ENCODE peak calls at places on chromosomes 3 and 15, in five cellular contexts. One of them, this sample, is unnamed.
A peak's percentile ranks its signal among the peaks of the same experiment; 100 is the strongest.

GRCh38 chr3:134189848-134190247 is 60.8 kb downstream of the RYK start:
- DNase-seq in sigmoid colon: no peak
- DNase-seq in HFFc6: no peak
- DNase-seq in type B pancreatic cell: no peak
- DNase-seq in adrenal gland: no peak
- DNase-seq in this sample: no peak

GRCh38 chr3:156762631-156763185 is 63.4 kb upstream of the LEKR1 start:
- DNase-seq in HFFc6: peak; percentile 22
- DNase-seq in sigmoid colon: peak; percentile 58
- DNase-seq in adrenal gland: no peak
- DNase-seq in type B pancreatic cell: no peak
- DNase-seq in this sample: no peak

GRCh38 chr15:40436892-40437753 is 3.6 kb upstream of the BAHD1 start:
- DNase-seq in adrenal gland: no peak
- DNase-seq in sigmoid colon: no peak
- DNase-seq in type B pancreatic cell: no peak
- DNase-seq in HFFc6: no peak
- DNase-seq in this sample: no peak

GRCh38 chr3:138950006-138950644 is 3.1 kb downstream of the FOXL2NB start:
- DNase-seq in HFFc6: no peak
- DNase-seq in adrenal gland: peak; percentile 26
- DNase-seq in sigmoid colon: no peak
- DNase-seq in type B pancreatic cell: no peak
- DNase-seq in this sample: no peak

GRCh38 chr3:147756478-147756877 is 347.3 kb downstream of the ZIC1 start:
- DNase-seq in adrenal gland: no peak
- DNase-seq in HFFc6: no peak
- DNase-seq in sigmoid colon: no peak
- DNase-seq in type B pancreatic cell: no peak
- DNase-seq in this sample: no peak

GRCh38 chr15:56871180-56871579 is 47.3 kb upstream of the TCF12 start:
- DNase-seq in HFFc6: peak; percentile 70
- DNase-seq in type B pancreatic cell: no peak
- DNase-seq in adrenal gland: no peak
- DNase-seq in sigmoid colon: no peak
- DNase-seq in this sample: no peak

GRCh38 chr3:170055209-170055608 is 17.4 kb downstream of the GPR160 start:
- DNase-seq in HFFc6: peak; percentile 27
- DNase-seq in type B pancreatic cell: no peak
- DNase-seq in adrenal gland: no peak
- DNase-seq in sigmoid colon: no peak
- DNase-seq in this sample: no peak

GRCh38 chr3:134029256-134029733 is 430 bp downstream of the SLCO2A1 start:
- DNase-seq in HFFc6: no peak
- DNase-seq in sigmoid colon: no peak
- DNase-seq in type B pancreatic cell: no peak
- DNase-seq in adrenal gland: no peak
- DNase-seq in this sample: no peak

GRCh38 chr15:80780416-80781221 is 1.4 kb downstream of the CEMIP start:
- DNase-seq in sigmoid colon: no peak
- DNase-seq in type B pancreatic cell: peak; percentile 85
- DNase-seq in HFFc6: no peak
- DNase-seq in adrenal gland: peak; percentile 34
- DNase-seq in this sample: no peak

GRCh38 chr3:186108106-186108940 is 566 bp downstream of the ETV5 start:
- DNase-seq in adrenal gland: peak; percentile 59
- DNase-seq in HFFc6: peak; percentile 69
- DNase-seq in sigmoid colon: peak; percentile 72
- DNase-seq in type B pancreatic cell: peak; percentile 78
- DNase-seq in this sample: peak; percentile 37

GRCh38 chr3:194322701-194323174 is 28.4 kb downstream of the CPN2 start:
- DNase-seq in adrenal gland: no peak
- DNase-seq in type B pancreatic cell: no peak
- DNase-seq in HFFc6: peak; percentile 46
- DNase-seq in sigmoid colon: no peak
- DNase-seq in this sample: no peak

GRCh38 chr15:75517233-75517632 is 61.9 kb downstream of the PTPN9 start:
- DNase-seq in HFFc6: no peak
- DNase-seq in type B pancreatic cell: no peak
- DNase-seq in sigmoid colon: no peak
- DNase-seq in adrenal gland: no peak
- DNase-seq in this sample: no peak

DNA sequence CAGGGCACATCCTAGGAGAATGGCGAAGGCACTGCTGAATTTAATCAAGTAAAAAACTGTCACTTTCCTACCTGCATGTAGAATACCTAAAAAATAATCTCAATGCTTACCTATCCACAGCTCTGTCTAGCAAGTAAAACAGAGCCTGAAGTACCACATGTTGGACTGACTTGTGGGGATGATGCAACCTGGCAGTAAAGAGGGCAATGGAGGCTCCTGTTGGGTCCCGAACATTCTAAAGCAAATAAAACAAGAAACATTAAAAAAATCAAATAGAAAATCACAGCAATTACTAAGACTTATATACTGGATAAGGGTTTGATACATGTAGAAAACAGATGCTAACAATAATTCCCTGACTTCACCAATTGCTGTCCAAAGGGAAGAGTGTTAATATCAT is 56.1 kb downstream of the PTPN9 start:
- DNase-seq in HFFc6: no peak
- DNase-seq in sigmoid colon: no peak
- DNase-seq in type B pancreatic cell: no peak
- DNase-seq in adrenal gland: no peak
- DNase-seq in this sample: no peak
- TF ChIP-seq CTCF in HFFc6: no peak
- TF ChIP-seq CTCF in sigmoid colon: no peak
- TF ChIP-seq CTCF in type B pancreatic cell: no peak
- TF ChIP-seq CTCF in adrenal gland: no peak
- TF ChIP-seq CTCF in this sample: no peak

DNA sequence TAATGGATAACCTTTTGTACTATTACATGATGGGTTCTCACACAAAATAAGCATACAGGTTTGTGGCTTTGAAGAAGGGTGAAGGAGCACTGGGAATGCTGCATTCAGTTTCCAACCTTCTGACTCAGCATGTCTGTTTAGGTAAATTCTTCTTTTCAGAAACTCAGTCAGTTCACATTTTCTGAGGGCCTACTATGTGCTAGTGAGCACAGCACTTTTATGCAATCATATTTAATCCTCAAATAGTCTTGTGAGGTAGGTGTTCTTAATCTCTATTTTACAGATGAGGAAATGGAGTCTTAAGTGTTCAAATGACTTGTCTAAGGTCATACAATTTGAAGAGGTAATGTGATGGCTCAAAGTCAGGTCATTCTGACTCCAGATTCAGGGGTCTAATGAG is 41.2 kb downstream of the ISL2 start:
- DNase-seq in HFFc6: no peak
- DNase-seq in sigmoid colon: no peak
- DNase-seq in adrenal gland: no peak
- DNase-seq in type B pancreatic cell: no peak
- DNase-seq in this sample: no peak
- TF ChIP-seq CTCF in HFFc6: no peak
- TF ChIP-seq CTCF in sigmoid colon: no peak
- TF ChIP-seq CTCF in adrenal gland: no peak
- TF ChIP-seq CTCF in type B pancreatic cell: no peak
- TF ChIP-seq CTCF in this sample: no peak

GRCh38 chr3:20225769-20226168 is 39.8 kb upstream of the SGO1 start:
- DNase-seq in HFFc6: peak; percentile 57
- DNase-seq in adrenal gland: no peak
- DNase-seq in type B pancreatic cell: no peak
- DNase-seq in sigmoid colon: no peak
- DNase-seq in this sample: no peak
- TF ChIP-seq CTCF in HFFc6: peak; percentile 71
- TF ChIP-seq CTCF in adrenal gland: peak; percentile 32
- TF ChIP-seq CTCF in type B pancreatic cell: peak; percentile 71
- TF ChIP-seq CTCF in sigmoid colon: no peak
- TF ChIP-seq CTCF in this sample: no peak

GRCh38 chr15:41930221-41930866 is 36.5 kb upstream of the SPTBN5 start:
- DNase-seq in adrenal gland: peak; percentile 58
- DNase-seq in HFFc6: peak; percentile 97
- DNase-seq in type B pancreatic cell: no peak
- DNase-seq in sigmoid colon: no peak
- DNase-seq in this sample: no peak
- TF ChIP-seq CTCF in adrenal gland: peak; percentile 19
- TF ChIP-seq CTCF in HFFc6: peak; percentile 61
- TF ChIP-seq CTCF in type B pancreatic cell: no peak
- TF ChIP-seq CTCF in sigmoid colon: no peak
- TF ChIP-seq CTCF in this sample: no peak

GRCh38 chr3:197590313-197590962 is 34.7 kb upstream of the BDH1 start:
- DNase-seq in type B pancreatic cell: no peak
- DNase-seq in HFFc6: no peak
- DNase-seq in adrenal gland: no peak
- DNase-seq in sigmoid colon: no peak
- DNase-seq in this sample: no peak

GRCh38 chr3:197586181-197586580 is 30.4 kb upstream of the BDH1 start:
- DNase-seq in adrenal gland: no peak
- DNase-seq in HFFc6: no peak
- DNase-seq in sigmoid colon: no peak
- DNase-seq in type B pancreatic cell: no peak
- DNase-seq in this sample: no peak

GRCh38 chr3:197592361-197593045 is 36.7 kb upstream of the BDH1 start:
- DNase-seq in adrenal gland: no peak
- DNase-seq in HFFc6: no peak
- DNase-seq in sigmoid colon: no peak
- DNase-seq in type B pancreatic cell: no peak
- DNase-seq in this sample: no peak

GRCh38 chr3:197591816-197592215 is 36.0 kb upstream of the BDH1 start:
- DNase-seq in adrenal gland: no peak
- DNase-seq in sigmoid colon: no peak
- DNase-seq in type B pancreatic cell: no peak
- DNase-seq in HFFc6: no peak
- DNase-seq in this sample: no peak

GRCh38 chr3:197589545-197589944 is 33.8 kb upstream of the BDH1 start:
- DNase-seq in adrenal gland: no peak
- DNase-seq in type B pancreatic cell: no peak
- DNase-seq in sigmoid colon: no peak
- DNase-seq in HFFc6: no peak
- DNase-seq in this sample: no peak
- TF ChIP-seq CTCF in adrenal gland: no peak
- TF ChIP-seq CTCF in type B pancreatic cell: no peak
- TF ChIP-seq CTCF in sigmoid colon: no peak
- TF ChIP-seq CTCF in HFFc6: no peak
- TF ChIP-seq CTCF in this sample: no peak

GRCh38 chr3:39383913-39384664 is 919 bp downstream of the SLC25A38 start:
- DNase-seq in sigmoid colon: peak; percentile 98
- DNase-seq in HFFc6: peak; percentile 88
- DNase-seq in adrenal gland: peak; percentile 98
- DNase-seq in type B pancreatic cell: peak; percentile 97
- DNase-seq in this sample: peak; percentile 95
- TF ChIP-seq CTCF in sigmoid colon: no peak
- TF ChIP-seq CTCF in HFFc6: peak; percentile 56
- TF ChIP-seq CTCF in adrenal gland: peak; percentile 23
- TF ChIP-seq CTCF in type B pancreatic cell: peak; percentile 27
- TF ChIP-seq CTCF in this sample: no peak

DNA sequence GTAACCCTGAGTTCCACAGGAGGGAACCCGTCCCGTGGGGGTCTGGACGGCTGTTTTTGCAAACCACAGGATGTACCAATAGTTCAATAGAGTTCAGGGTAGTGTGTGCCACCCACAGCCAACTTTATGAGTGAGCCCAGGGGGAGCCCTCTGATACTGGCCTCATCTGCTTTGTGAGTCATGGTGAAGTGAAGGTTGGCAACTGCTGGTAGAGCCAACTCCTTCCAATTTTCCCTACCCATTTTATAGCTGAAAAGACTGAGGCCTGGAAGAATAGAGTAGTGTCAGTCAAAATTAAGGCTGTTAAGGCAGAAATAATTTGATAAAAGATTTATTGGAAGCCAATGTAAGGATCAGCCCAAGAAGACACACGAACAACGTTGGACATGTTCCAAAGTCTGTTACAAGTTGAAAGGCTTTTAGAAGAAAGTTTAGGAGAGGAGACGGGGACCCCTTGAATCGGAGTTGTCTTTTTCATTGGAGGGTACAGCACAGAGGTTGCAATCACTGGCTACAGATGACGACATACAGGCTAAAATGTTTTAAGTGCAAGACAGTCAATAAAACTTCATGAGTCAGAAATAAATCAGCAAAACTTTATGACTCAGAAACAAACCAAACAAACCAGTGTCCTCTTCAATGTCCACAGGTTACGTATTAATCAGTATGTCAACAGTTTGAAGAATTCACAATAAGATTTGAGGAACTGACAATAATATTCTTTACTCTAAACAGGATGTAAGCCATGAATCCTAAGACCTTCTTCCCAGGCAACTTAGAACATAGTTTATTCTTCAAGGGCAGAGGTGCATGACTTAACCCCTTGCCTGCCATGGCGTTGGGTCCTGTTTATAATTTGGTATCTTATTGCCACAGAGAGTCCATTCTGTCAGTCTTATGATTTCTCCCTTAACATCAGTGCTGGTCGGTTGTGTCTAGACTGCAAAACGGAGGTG is 62.9 kb upstream of the NR2E3 start:
- DNase-seq in sigmoid colon: no peak
- DNase-seq in HFFc6: peak; percentile 93
- DNase-seq in type B pancreatic cell: no peak
- DNase-seq in adrenal gland: peak; percentile 66
- DNase-seq in this sample: no peak
- TF ChIP-seq CTCF in sigmoid colon: no peak
- TF ChIP-seq CTCF in HFFc6: no peak
- TF ChIP-seq CTCF in type B pancreatic cell: no peak
- TF ChIP-seq CTCF in adrenal gland: no peak
- TF ChIP-seq CTCF in this sample: no peak

DNA sequence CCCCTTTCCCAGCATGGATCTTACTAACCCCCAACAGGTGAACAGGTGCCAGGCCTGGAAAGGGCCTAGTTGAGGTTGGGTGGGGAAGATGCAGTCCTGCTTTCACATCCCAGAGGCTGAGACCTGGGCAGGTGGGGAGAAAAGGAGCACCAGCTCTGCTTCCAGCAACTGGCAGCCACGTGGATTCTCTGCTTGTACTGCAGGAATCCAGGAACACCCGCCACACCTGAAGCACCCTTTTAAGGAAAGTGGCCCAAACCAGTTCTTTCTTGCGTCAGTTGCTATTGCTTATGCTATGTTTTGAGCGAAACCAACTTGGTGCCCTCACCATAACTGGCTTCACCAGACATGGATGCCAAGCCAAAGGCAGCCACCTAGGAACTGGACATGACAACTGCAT is 28.1 kb upstream of the NEO1 start:
- DNase-seq in type B pancreatic cell: peak; percentile 39
- DNase-seq in adrenal gland: no peak
- DNase-seq in sigmoid colon: no peak
- DNase-seq in HFFc6: no peak
- DNase-seq in this sample: no peak
- TF ChIP-seq CTCF in type B pancreatic cell: no peak
- TF ChIP-seq CTCF in adrenal gland: no peak
- TF ChIP-seq CTCF in sigmoid colon: no peak
- TF ChIP-seq CTCF in HFFc6: no peak
- TF ChIP-seq CTCF in this sample: no peak